ENCODE peak calls at places on chromosomes 16 and 17, in seven cellular contexts. F is kidney; X is HFF-Myc; B is CD4-positive, alpha-beta T cell; Z is activated CD4-positive, alpha-beta T cell treated with anti-CD3 and anti-CD28 coated beads for 24 hours; U is activated gamma-delta T cell treated with anti-CD3 and anti-CD28 coated beads, Interleukin-2, amount 50 U/mL, for 16 hours; G is HEK293T. E is an unnamed sample.

GRCh38 chr17:59533694-59534093 is 31.7 kb upstream of the DHX40 start:
- DNase-seq in X (no peak), G (no peak), U (no peak), F (no peak), B (no peak), Z (no peak), E (no peak)

GRCh38 chr17:41324180-41325075 is 8.9 kb upstream of the KRTAP17-1 start:
- DNase-seq in F (no peak), X (no peak), B (no peak), Z (no peak), G (no peak), U (no peak), E (peak; percentile 12)

GRCh38 chr16:79768594-79768993 is 168.1 kb upstream of the MAF start:
- DNase-seq in U (no peak), Z (no peak), G (no peak), B (no peak), X (no peak), F (no peak), E (no peak)

GRCh38 chr17:75555679-75556153 is 30.2 kb downstream of the LLGL2 start:
- DNase-seq in Z (no peak), U (no peak), X (no peak), G (no peak), F (no peak), B (no peak), E (no peak)

GRCh38 chr16:47617732-47618131 is 156.6 kb downstream of the PHKB start:
- DNase-seq in Z (no peak), G (no peak), B (no peak), U (no peak), F (no peak), X (no peak), E (no peak)

GRCh38 chr16:12231666-12232065 is 255.1 kb downstream of the SNX29 start:
- DNase-seq in U (no peak), B (no peak), G (no peak), F (no peak), X (peak; percentile 17), Z (no peak), E (peak; percentile 41)

GRCh38 chr17:38701504-38702165 is 3.4 kb upstream of the MLLT6 start:
- DNase-seq in Z (peak; percentile 77), F (no peak), X (no peak), U (peak; percentile 73), B (peak; percentile 53), G (no peak), E (peak; percentile 52)

GRCh38 chr17:15169676-15170075 is 95.5 kb downstream of the PMP22 start:
- DNase-seq in X (peak; percentile 67), U (no peak), F (no peak), G (no peak), B (no peak), Z (no peak), E (no peak)

GRCh38 chr17:32461853-32462617 is 17.7 kb downstream of the PSMD11 start:
- DNase-seq in X (no peak), F (no peak), B (peak; percentile 61), G (peak; percentile 26), Z (peak; percentile 57), U (peak; percentile 49), E (peak; percentile 81)

GRCh38 chr16:23962001-23962400 is 126.2 kb downstream of the PRKCB start:
- DNase-seq in U (no peak), G (no peak), F (no peak), Z (peak; percentile 59), B (no peak), X (no peak), E (no peak)

GRCh38 chr16:5016967-5017677 is 16.6 kb downstream of the NAGPA start:
- DNase-seq in U (no peak), Z (no peak), B (no peak), F (no peak), X (no peak), G (no peak), E (no peak)